ENCODE peak calls at places on chromosome X, in six cellular contexts. One of them, this sample, is unnamed.

GRCh38 chrX:20620301-20620700 is 353.6 kb upstream of the RPS6KA3 start:
- DNase-seq in endodermal cell: no peak
- DNase-seq in coronary artery: no peak
- DNase-seq in Calu3: peak; percentile 4
- DNase-seq in Panc1: no peak
- DNase-seq in GM20000: no peak
- DNase-seq in this sample: no peak

GRCh38 chrX:149151805-149152757 is 353.0 kb downstream of the IDS start:
- DNase-seq in endodermal cell: no peak
- DNase-seq in coronary artery: no peak
- DNase-seq in Calu3: no peak
- DNase-seq in Panc1: no peak
- DNase-seq in GM20000: no peak
- DNase-seq in this sample: peak; percentile 65

GRCh38 chrX:130700629-130701028 is 202.4 kb downstream of the ENOX2 start:
- DNase-seq in endodermal cell: no peak
- DNase-seq in coronary artery: no peak
- DNase-seq in Calu3: no peak
- DNase-seq in Panc1: no peak
- DNase-seq in GM20000: no peak
- DNase-seq in this sample: no peak

GRCh38 chrX:10769165-10769564 is 148.8 kb upstream of the MID1 start:
- DNase-seq in endodermal cell: no peak
- DNase-seq in coronary artery: no peak
- DNase-seq in Calu3: no peak
- DNase-seq in Panc1: no peak
- DNase-seq in GM20000: peak; percentile 14
- DNase-seq in this sample: no peak

GRCh38 chrX:14801136-14801535 is 71.7 kb downstream of the FANCB start:
- DNase-seq in endodermal cell: no peak
- DNase-seq in coronary artery: no peak
- DNase-seq in Calu3: no peak
- DNase-seq in Panc1: no peak
- DNase-seq in GM20000: no peak
- DNase-seq in this sample: no peak

GRCh38 chrX:346034-346813 is 27.6 kb upstream of the GTPBP6 start:
- DNase-seq in endodermal cell: no peak
- DNase-seq in coronary artery: no peak
- DNase-seq in Calu3: no peak
- DNase-seq in Panc1: no peak
- DNase-seq in GM20000: no peak
- DNase-seq in this sample: no peak

GRCh38 chrX:1452497-1453389 is at the start of gene ASMTL:
- DNase-seq in endodermal cell: peak; percentile 100
- DNase-seq in coronary artery: peak; percentile 100
- DNase-seq in Calu3: peak; percentile 98
- DNase-seq in Panc1: peak; percentile 68
- DNase-seq in GM20000: peak; percentile 99
- DNase-seq in this sample: peak; percentile 100

GRCh38 chrX:71532078-71532752 is 689 bp upstream of the OGT start:
- DNase-seq in endodermal cell: no peak
- DNase-seq in coronary artery: no peak
- DNase-seq in Calu3: peak; percentile 16
- DNase-seq in Panc1: no peak
- DNase-seq in GM20000: no peak
- DNase-seq in this sample: no peak

GRCh38 chrX:155819966-155820491 is 61.1 kb upstream of the VAMP7 start:
- DNase-seq in endodermal cell: peak; percentile 81
- DNase-seq in coronary artery: no peak
- DNase-seq in Calu3: peak; percentile 73
- DNase-seq in Panc1: peak; percentile 66
- DNase-seq in GM20000: peak; percentile 35
- DNase-seq in this sample: no peak

GRCh38 chrX:123740006-123740405 is 7.2 kb upstream of the THOC2 start:
- DNase-seq in endodermal cell: no peak
- DNase-seq in coronary artery: no peak
- DNase-seq in Calu3: no peak
- DNase-seq in Panc1: no peak
- DNase-seq in GM20000: no peak
- DNase-seq in this sample: no peak

GRCh38 chrX:115260330-115260729 is 26.4 kb upstream of the LRCH2 start:
- DNase-seq in endodermal cell: no peak
- DNase-seq in coronary artery: no peak
- DNase-seq in Calu3: no peak
- DNase-seq in Panc1: no peak
- DNase-seq in GM20000: no peak
- DNase-seq in this sample: no peak

GRCh38 chrX:2627272-2627867 is 63.7 kb upstream of the CD99 start:
- DNase-seq in endodermal cell: peak; percentile 87
- DNase-seq in coronary artery: no peak
- DNase-seq in Calu3: peak; percentile 35
- DNase-seq in Panc1: no peak
- DNase-seq in GM20000: peak; percentile 45
- DNase-seq in this sample: no peak

GRCh38 chrX:102712967-102713677 is 874 bp downstream of the GPRASP2 start:
- DNase-seq in endodermal cell: peak; percentile 74
- DNase-seq in coronary artery: no peak
- DNase-seq in Calu3: peak; percentile 52
- DNase-seq in Panc1: peak; percentile 13
- DNase-seq in GM20000: no peak
- DNase-seq in this sample: no peak

GRCh38 chrX:135086197-135086854 is 34.0 kb downstream of the ETDB start:
- DNase-seq in endodermal cell: peak; percentile 74
- DNase-seq in coronary artery: no peak
- DNase-seq in Calu3: peak; percentile 55
- DNase-seq in Panc1: peak; percentile 71
- DNase-seq in GM20000: peak; percentile 48
- DNase-seq in this sample: no peak

GRCh38 chrX:52015794-52016193 is 53.2 kb downstream of the MAGED4B start:
- DNase-seq in endodermal cell: no peak
- DNase-seq in coronary artery: no peak
- DNase-seq in Calu3: no peak
- DNase-seq in Panc1: no peak
- DNase-seq in GM20000: no peak
- DNase-seq in this sample: no peak

GRCh38 chrX:37796805-37797204 is 16.9 kb downstream of the CYBB start:
- DNase-seq in endodermal cell: no peak
- DNase-seq in coronary artery: no peak
- DNase-seq in Calu3: peak; percentile 9
- DNase-seq in Panc1: no peak
- DNase-seq in GM20000: no peak
- DNase-seq in this sample: no peak

GRCh38 chrX:72713130-72713529 is 976 bp downstream of the PHKA1 start:
- DNase-seq in endodermal cell: no peak
- DNase-seq in coronary artery: no peak
- DNase-seq in Calu3: no peak
- DNase-seq in Panc1: no peak
- DNase-seq in GM20000: no peak
- DNase-seq in this sample: no peak

GRCh38 chrX:116427976-116428375 is 8.4 kb upstream of the SLC6A14 start:
- DNase-seq in endodermal cell: no peak
- DNase-seq in coronary artery: no peak
- DNase-seq in Calu3: no peak
- DNase-seq in Panc1: no peak
- DNase-seq in GM20000: no peak
- DNase-seq in this sample: no peak

GRCh38 chrX:131812847-131813825 is 210.0 kb upstream of the STK26 start:
- DNase-seq in endodermal cell: no peak
- DNase-seq in coronary artery: no peak
- DNase-seq in Calu3: no peak
- DNase-seq in Panc1: no peak
- DNase-seq in GM20000: peak; percentile 59
- DNase-seq in this sample: no peak

GRCh38 chrX:48540015-48540350 is 469 bp downstream of the TBC1D25 start:
- DNase-seq in endodermal cell: no peak
- DNase-seq in coronary artery: peak; percentile 76
- DNase-seq in Calu3: peak; percentile 46
- DNase-seq in Panc1: no peak
- DNase-seq in GM20000: peak; percentile 56
- DNase-seq in this sample: no peak

GRCh38 chrX:18410038-18410437 is 15.4 kb upstream of the CDKL5 start:
- DNase-seq in endodermal cell: no peak
- DNase-seq in coronary artery: no peak
- DNase-seq in Calu3: no peak
- DNase-seq in Panc1: no peak
- DNase-seq in GM20000: no peak
- DNase-seq in this sample: no peak
- TF ChIP-seq CTCF in endodermal cell: peak; percentile 58
- TF ChIP-seq CTCF in coronary artery: no peak
- TF ChIP-seq CTCF in Calu3: no peak
- TF ChIP-seq CTCF in Panc1: peak; percentile 46
- TF ChIP-seq CTCF in GM20000: no peak
- TF ChIP-seq CTCF in this sample: peak; percentile 78

DNA sequence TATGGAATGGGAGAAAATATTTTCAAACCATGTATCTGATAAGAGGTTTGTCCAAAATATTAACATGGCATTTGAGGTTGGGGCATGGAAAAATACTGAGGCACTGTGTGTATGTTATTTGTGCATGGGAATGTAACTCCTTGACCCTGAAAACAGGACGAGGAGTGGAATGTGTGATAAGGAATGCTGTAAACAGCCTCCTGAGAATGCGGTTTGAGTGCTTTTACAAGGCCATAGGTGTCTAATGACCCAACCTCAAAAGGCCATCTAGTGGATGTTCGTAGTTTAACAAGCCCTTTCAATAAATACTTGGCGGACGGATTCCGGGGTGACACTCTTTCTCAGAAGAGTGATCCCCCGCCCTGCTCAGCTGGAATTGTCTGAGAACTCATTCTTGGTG is 162.9 kb upstream of the USP9X start:
- DNase-seq in endodermal cell: peak; percentile 83
- DNase-seq in coronary artery: no peak
- DNase-seq in Calu3: peak; percentile 32
- DNase-seq in Panc1: no peak
- DNase-seq in GM20000: no peak
- DNase-seq in this sample: no peak
- TF ChIP-seq CTCF in endodermal cell: peak; percentile 75
- TF ChIP-seq CTCF in coronary artery: no peak
- TF ChIP-seq CTCF in Calu3: peak; percentile 14
- TF ChIP-seq CTCF in Panc1: peak; percentile 43
- TF ChIP-seq CTCF in GM20000: no peak
- TF ChIP-seq CTCF in this sample: peak; percentile 60

GRCh38 chrX:40299028-40299479 is 201.3 kb upstream of the BCOR start:
- DNase-seq in endodermal cell: peak; percentile 76
- DNase-seq in coronary artery: no peak
- DNase-seq in Calu3: no peak
- DNase-seq in Panc1: no peak
- DNase-seq in GM20000: no peak
- DNase-seq in this sample: no peak
- TF ChIP-seq CTCF in endodermal cell: peak; percentile 67
- TF ChIP-seq CTCF in coronary artery: no peak
- TF ChIP-seq CTCF in Calu3: no peak
- TF ChIP-seq CTCF in Panc1: no peak
- TF ChIP-seq CTCF in GM20000: no peak
- TF ChIP-seq CTCF in this sample: peak; percentile 66

GRCh38 chrX:125203737-125204578 is 115.7 kb upstream of the TEX13C start:
- DNase-seq in endodermal cell: peak; percentile 75
- DNase-seq in coronary artery: no peak
- DNase-seq in Calu3: no peak
- DNase-seq in Panc1: no peak
- DNase-seq in GM20000: no peak
- DNase-seq in this sample: no peak

GRCh38 chrX:125203379-125203736 is 116.3 kb upstream of the TEX13C start:
- DNase-seq in endodermal cell: peak; percentile 70
- DNase-seq in coronary artery: no peak
- DNase-seq in Calu3: no peak
- DNase-seq in Panc1: no peak
- DNase-seq in GM20000: no peak
- DNase-seq in this sample: no peak

GRCh38 chrX:125205084-125205917 is 114.4 kb upstream of the TEX13C start:
- DNase-seq in endodermal cell: peak; percentile 88
- DNase-seq in coronary artery: peak; percentile 81
- DNase-seq in Calu3: no peak
- DNase-seq in Panc1: no peak
- DNase-seq in GM20000: no peak
- DNase-seq in this sample: no peak

GRCh38 chrX:125202486-125203378 is 116.9 kb upstream of the TEX13C start:
- DNase-seq in endodermal cell: no peak
- DNase-seq in coronary artery: no peak
- DNase-seq in Calu3: no peak
- DNase-seq in Panc1: no peak
- DNase-seq in GM20000: no peak
- DNase-seq in this sample: no peak

DNA sequence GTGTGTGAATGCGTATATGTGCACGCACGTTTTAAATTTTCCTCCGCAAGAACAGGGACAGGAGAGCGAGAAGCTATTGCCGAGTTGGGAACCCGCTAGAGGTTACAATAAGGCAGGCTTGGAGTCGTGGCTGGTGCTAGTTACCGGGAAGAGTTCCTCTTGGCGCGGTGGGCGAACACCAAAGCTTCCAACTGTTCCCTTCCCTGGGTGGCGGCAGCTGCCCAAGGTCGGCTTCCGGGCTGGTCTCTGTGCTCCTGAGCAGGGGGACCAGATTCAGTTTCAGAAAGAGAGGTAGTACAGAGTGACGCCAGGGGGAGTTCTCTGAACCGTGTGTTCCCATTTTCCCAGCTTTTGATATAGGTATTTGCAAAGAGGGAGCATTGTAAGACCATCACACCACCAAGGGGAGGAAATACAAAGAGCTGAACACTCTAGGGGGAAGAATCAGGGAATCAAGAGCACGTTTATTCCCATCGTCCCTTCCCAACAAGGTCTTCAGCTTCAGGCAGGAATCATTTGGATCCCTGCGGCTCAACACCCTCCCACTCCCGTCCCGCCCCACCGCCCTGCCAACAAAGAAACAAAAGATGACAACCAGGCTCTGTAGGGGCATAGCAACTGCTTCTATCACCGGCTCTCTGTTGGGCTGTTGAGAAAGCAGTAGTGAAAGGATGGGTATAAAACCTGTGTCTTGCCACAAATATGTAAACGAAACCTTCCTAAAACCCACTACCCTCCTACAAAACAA is 113.6 kb upstream of the TEX13C start:
- DNase-seq in endodermal cell: peak; percentile 74
- DNase-seq in coronary artery: no peak
- DNase-seq in Calu3: no peak
- DNase-seq in Panc1: no peak
- DNase-seq in GM20000: no peak
- DNase-seq in this sample: no peak
- TF ChIP-seq CTCF in endodermal cell: peak; percentile 56
- TF ChIP-seq CTCF in coronary artery: no peak
- TF ChIP-seq CTCF in Calu3: no peak
- TF ChIP-seq CTCF in Panc1: peak; percentile 15
- TF ChIP-seq CTCF in GM20000: no peak
- TF ChIP-seq CTCF in this sample: no peak

GRCh38 chrX:44872817-44873414 is at the start of gene KDM6A:
- DNase-seq in endodermal cell: peak; percentile 99
- DNase-seq in coronary artery: peak; percentile 100
- DNase-seq in Calu3: peak; percentile 98
- DNase-seq in Panc1: peak; percentile 69
- DNase-seq in GM20000: peak; percentile 95
- DNase-seq in this sample: peak; percentile 98
- TF ChIP-seq CTCF in endodermal cell: no peak
- TF ChIP-seq CTCF in coronary artery: no peak
- TF ChIP-seq CTCF in Calu3: no peak
- TF ChIP-seq CTCF in Panc1: no peak
- TF ChIP-seq CTCF in GM20000: no peak
- TF ChIP-seq CTCF in this sample: no peak

GRCh38 chrX:84909151-84909550 is 94.5 kb upstream of the APOOL start:
- DNase-seq in endodermal cell: no peak
- DNase-seq in coronary artery: no peak
- DNase-seq in Calu3: no peak
- DNase-seq in Panc1: no peak
- DNase-seq in GM20000: no peak
- DNase-seq in this sample: no peak

GRCh38 chrX:84907324-84907946 is 96.2 kb upstream of the APOOL start:
- DNase-seq in endodermal cell: no peak
- DNase-seq in coronary artery: no peak
- DNase-seq in Calu3: no peak
- DNase-seq in Panc1: no peak
- DNase-seq in GM20000: no peak
- DNase-seq in this sample: no peak
- TF ChIP-seq CTCF in endodermal cell: peak; percentile 64
- TF ChIP-seq CTCF in coronary artery: no peak
- TF ChIP-seq CTCF in Calu3: no peak
- TF ChIP-seq CTCF in Panc1: peak; percentile 39
- TF ChIP-seq CTCF in GM20000: no peak
- TF ChIP-seq CTCF in this sample: peak; percentile 76